ENCODE peak calls at places on chromosomes 7 and 10, in eight cellular contexts. One of them, this sample, is unnamed.
A peak's percentile ranks its signal among the peaks of the same experiment; 100 is the strongest.

GRCh38 chr7:156768698-156769472 is 124.1 kb downstream of the LMBR1 start:
- DNase-seq in H54: no peak
- DNase-seq in erythroblast: no peak
- DNase-seq in ovary: no peak
- DNase-seq in right lobe of liver: no peak
- DNase-seq in heart left ventricle: no peak
- DNase-seq in GM12878: no peak
- DNase-seq in IMR-90: no peak
- DNase-seq in this sample: peak; percentile 14

GRCh38 chr10:34911661-34912205 is 96.6 kb upstream of the PARD3 start:
- DNase-seq in H54: no peak
- DNase-seq in erythroblast: no peak
- DNase-seq in ovary: no peak
- DNase-seq in right lobe of liver: no peak
- DNase-seq in heart left ventricle: no peak
- DNase-seq in GM12878: no peak
- DNase-seq in IMR-90: peak; percentile 29
- DNase-seq in this sample: no peak

GRCh38 chr7:74030861-74031260 is 2.9 kb downstream of the ELN start:
- DNase-seq in H54: no peak
- DNase-seq in erythroblast: no peak
- DNase-seq in ovary: no peak
- DNase-seq in right lobe of liver: no peak
- DNase-seq in heart left ventricle: no peak
- DNase-seq in GM12878: no peak
- DNase-seq in IMR-90: no peak
- DNase-seq in this sample: no peak

GRCh38 chr10:87860156-87860795 is 3.1 kb downstream of the KLLN start:
- DNase-seq in H54: peak; percentile 38
- DNase-seq in erythroblast: peak; percentile 68
- DNase-seq in ovary: no peak
- DNase-seq in right lobe of liver: no peak
- DNase-seq in heart left ventricle: no peak
- DNase-seq in GM12878: peak; percentile 63
- DNase-seq in IMR-90: peak; percentile 69
- DNase-seq in this sample: peak; percentile 88

GRCh38 chr10:29600067-29600466 is 34.7 kb downstream of the SVIL start:
- DNase-seq in H54: peak; percentile 18
- DNase-seq in erythroblast: no peak
- DNase-seq in ovary: no peak
- DNase-seq in right lobe of liver: no peak
- DNase-seq in heart left ventricle: no peak
- DNase-seq in GM12878: no peak
- DNase-seq in IMR-90: peak; percentile 30
- DNase-seq in this sample: no peak

GRCh38 chr7:158975526-158976467 is 119.4 kb downstream of the DYNC2I1 start:
- DNase-seq in H54: no peak
- DNase-seq in erythroblast: no peak
- DNase-seq in ovary: no peak
- DNase-seq in right lobe of liver: no peak
- DNase-seq in heart left ventricle: no peak
- DNase-seq in GM12878: no peak
- DNase-seq in IMR-90: no peak
- DNase-seq in this sample: no peak

GRCh38 chr10:114489521-114490310 is 85.4 kb upstream of the AFAP1L2 start:
- DNase-seq in H54: no peak
- DNase-seq in erythroblast: no peak
- DNase-seq in ovary: no peak
- DNase-seq in right lobe of liver: no peak
- DNase-seq in heart left ventricle: no peak
- DNase-seq in GM12878: no peak
- DNase-seq in IMR-90: no peak
- DNase-seq in this sample: no peak

GRCh38 chr7:90900640-90901353 is 304.7 kb downstream of the CDK14 start:
- DNase-seq in H54: no peak
- DNase-seq in erythroblast: no peak
- DNase-seq in ovary: no peak
- DNase-seq in right lobe of liver: no peak
- DNase-seq in heart left ventricle: no peak
- DNase-seq in GM12878: no peak
- DNase-seq in IMR-90: no peak
- DNase-seq in this sample: no peak

GRCh38 chr10:113007343-113007771 is 57.3 kb downstream of the TCF7L2 start:
- DNase-seq in H54: no peak
- DNase-seq in erythroblast: no peak
- DNase-seq in ovary: no peak
- DNase-seq in right lobe of liver: no peak
- DNase-seq in heart left ventricle: no peak
- DNase-seq in GM12878: no peak
- DNase-seq in IMR-90: no peak
- DNase-seq in this sample: no peak

GRCh38 chr7:137774793-137775201 is 72.0 kb downstream of the DGKI start:
- DNase-seq in H54: peak; percentile 7
- DNase-seq in erythroblast: no peak
- DNase-seq in ovary: no peak
- DNase-seq in right lobe of liver: no peak
- DNase-seq in heart left ventricle: no peak
- DNase-seq in GM12878: no peak
- DNase-seq in IMR-90: peak; percentile 61
- DNase-seq in this sample: no peak

GRCh38 chr10:112951349-112952281 is 1.6 kb downstream of the TCF7L2 start:
- DNase-seq in H54: peak; percentile 51
- DNase-seq in erythroblast: peak; percentile 20
- DNase-seq in ovary: peak; percentile 78
- DNase-seq in right lobe of liver: peak; percentile 67
- DNase-seq in heart left ventricle: peak; percentile 66
- DNase-seq in GM12878: no peak
- DNase-seq in IMR-90: peak; percentile 84
- DNase-seq in this sample: peak; percentile 72

GRCh38 chr7:15007507-15007906 is 105.0 kb upstream of the DGKB start:
- DNase-seq in H54: no peak
- DNase-seq in erythroblast: peak; percentile 10
- DNase-seq in ovary: no peak
- DNase-seq in right lobe of liver: no peak
- DNase-seq in heart left ventricle: no peak
- DNase-seq in GM12878: no peak
- DNase-seq in IMR-90: no peak
- DNase-seq in this sample: peak; percentile 29

GRCh38 chr10:101848894-101849351 is 5.3 kb upstream of the KCNIP2 start:
- DNase-seq in H54: no peak
- DNase-seq in erythroblast: no peak
- DNase-seq in ovary: no peak
- DNase-seq in right lobe of liver: no peak
- DNase-seq in heart left ventricle: no peak
- DNase-seq in GM12878: no peak
- DNase-seq in IMR-90: no peak
- DNase-seq in this sample: peak; percentile 90

GRCh38 chr10:13732485-13732884 is 145.7 kb downstream of the PRPF18 start:
- DNase-seq in H54: no peak
- DNase-seq in erythroblast: no peak
- DNase-seq in ovary: no peak
- DNase-seq in right lobe of liver: no peak
- DNase-seq in heart left ventricle: no peak
- DNase-seq in GM12878: no peak
- DNase-seq in IMR-90: no peak
- DNase-seq in this sample: no peak

GRCh38 chr10:3028444-3028843 is 38.9 kb upstream of the PFKP start:
- DNase-seq in H54: no peak
- DNase-seq in erythroblast: no peak
- DNase-seq in ovary: no peak
- DNase-seq in right lobe of liver: no peak
- DNase-seq in heart left ventricle: no peak
- DNase-seq in GM12878: no peak
- DNase-seq in IMR-90: no peak
- DNase-seq in this sample: no peak

GRCh38 chr7:71984348-71984747 is 427.8 kb downstream of the CALN1 start:
- DNase-seq in H54: no peak
- DNase-seq in erythroblast: no peak
- DNase-seq in ovary: no peak
- DNase-seq in right lobe of liver: no peak
- DNase-seq in heart left ventricle: no peak
- DNase-seq in GM12878: no peak
- DNase-seq in IMR-90: no peak
- DNase-seq in this sample: no peak

GRCh38 chr7:36207451-36208291 is 54.6 kb downstream of the EEPD1 start:
- DNase-seq in H54: peak; percentile 70
- DNase-seq in erythroblast: peak; percentile 8
- DNase-seq in ovary: peak; percentile 65
- DNase-seq in right lobe of liver: peak; percentile 59
- DNase-seq in heart left ventricle: peak; percentile 55
- DNase-seq in GM12878: no peak
- DNase-seq in IMR-90: peak; percentile 96
- DNase-seq in this sample: peak; percentile 41

GRCh38 chr7:127884066-127884559 is 147.1 kb downstream of the LRRC4 start:
- DNase-seq in H54: no peak
- DNase-seq in erythroblast: peak; percentile 39
- DNase-seq in ovary: no peak
- DNase-seq in right lobe of liver: no peak
- DNase-seq in heart left ventricle: no peak
- DNase-seq in GM12878: no peak
- DNase-seq in IMR-90: no peak
- DNase-seq in this sample: no peak

GRCh38 chr10:44995914-44996633 is 4.6 kb upstream of the ZNF22 start:
- DNase-seq in H54: no peak
- DNase-seq in erythroblast: no peak
- DNase-seq in ovary: peak; percentile 69
- DNase-seq in right lobe of liver: peak; percentile 63
- DNase-seq in heart left ventricle: peak; percentile 85
- DNase-seq in GM12878: no peak
- DNase-seq in IMR-90: peak; percentile 71
- DNase-seq in this sample: peak; percentile 59
- TF ChIP-seq POLR2A in H54: no peak
- TF ChIP-seq POLR2A in erythroblast: no peak
- TF ChIP-seq POLR2A in ovary: peak; percentile 5
- TF ChIP-seq POLR2A in right lobe of liver: no peak
- TF ChIP-seq POLR2A in heart left ventricle: no peak
- TF ChIP-seq POLR2A in GM12878: no peak
- TF ChIP-seq POLR2A in IMR-90: no peak
- TF ChIP-seq POLR2A in this sample: no peak

GRCh38 chr10:5094265-5095205 is at the start of gene AKR1C3:
- DNase-seq in H54: no peak
- DNase-seq in erythroblast: peak; percentile 56
- DNase-seq in ovary: no peak
- DNase-seq in right lobe of liver: no peak
- DNase-seq in heart left ventricle: peak; percentile 24
- DNase-seq in GM12878: no peak
- DNase-seq in IMR-90: peak; percentile 65
- DNase-seq in this sample: peak; percentile 51
- TF ChIP-seq POLR2A in H54: no peak
- TF ChIP-seq POLR2A in erythroblast: peak; percentile 88
- TF ChIP-seq POLR2A in ovary: no peak
- TF ChIP-seq POLR2A in right lobe of liver: peak; percentile 83
- TF ChIP-seq POLR2A in heart left ventricle: no peak
- TF ChIP-seq POLR2A in GM12878: no peak
- TF ChIP-seq POLR2A in IMR-90: no peak
- TF ChIP-seq POLR2A in this sample: no peak

DNA sequence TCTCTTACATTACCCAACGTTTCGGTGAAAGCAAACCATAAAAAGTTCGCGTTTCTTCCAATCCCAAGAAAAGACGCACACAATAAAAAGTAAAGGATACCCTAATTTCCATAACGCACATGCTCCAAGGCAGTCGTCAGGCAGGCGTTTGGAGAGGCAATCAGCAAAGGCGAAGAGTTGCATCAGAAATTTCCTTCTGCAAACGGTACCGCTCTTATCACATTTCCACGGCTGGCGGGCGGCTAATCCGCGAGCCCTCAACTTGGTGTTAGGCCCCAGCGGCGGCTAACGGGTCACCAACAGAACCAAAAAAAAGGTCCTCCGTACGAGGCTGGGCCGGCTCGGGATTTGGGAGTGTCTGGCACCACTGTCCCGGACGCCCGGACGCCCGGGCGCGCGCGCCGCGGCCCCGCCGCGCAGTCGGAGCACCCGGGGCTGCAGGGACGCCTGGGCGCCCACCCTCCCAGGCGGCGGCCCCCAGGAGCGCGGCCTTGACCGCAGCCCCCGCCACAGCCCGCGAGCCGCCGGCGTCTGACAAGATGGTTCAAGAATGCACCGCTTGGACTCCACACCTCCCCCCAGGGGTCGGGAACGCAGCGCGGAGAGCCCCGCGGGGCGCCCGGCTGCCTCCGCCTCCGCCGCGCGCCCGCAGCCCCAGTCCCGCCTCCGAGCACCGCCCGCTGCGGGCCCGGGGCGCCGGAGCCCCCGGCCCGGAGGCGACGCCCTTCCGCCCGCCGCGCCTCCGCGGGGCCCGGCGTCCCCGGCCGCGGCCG is 9.8 kb upstream of the GRB10 start:
- DNase-seq in H54: peak; percentile 80
- DNase-seq in erythroblast: peak; percentile 91
- DNase-seq in ovary: peak; percentile 58
- DNase-seq in right lobe of liver: peak; percentile 48
- DNase-seq in heart left ventricle: peak; percentile 27
- DNase-seq in GM12878: no peak
- DNase-seq in IMR-90: peak; percentile 58
- DNase-seq in this sample: peak; percentile 86
- TF ChIP-seq POLR2A in H54: no peak
- TF ChIP-seq POLR2A in erythroblast: peak; percentile 52
- TF ChIP-seq POLR2A in ovary: no peak
- TF ChIP-seq POLR2A in right lobe of liver: no peak
- TF ChIP-seq POLR2A in heart left ventricle: no peak
- TF ChIP-seq POLR2A in GM12878: no peak
- TF ChIP-seq POLR2A in IMR-90: no peak
- TF ChIP-seq POLR2A in this sample: no peak

GRCh38 chr7:55288070-55288824 is 76.9 kb upstream of the LANCL2 start:
- DNase-seq in H54: no peak
- DNase-seq in erythroblast: no peak
- DNase-seq in ovary: no peak
- DNase-seq in right lobe of liver: no peak
- DNase-seq in heart left ventricle: no peak
- DNase-seq in GM12878: no peak
- DNase-seq in IMR-90: no peak
- DNase-seq in this sample: no peak
- TF ChIP-seq POLR2A in H54: no peak
- TF ChIP-seq POLR2A in erythroblast: no peak
- TF ChIP-seq POLR2A in ovary: no peak
- TF ChIP-seq POLR2A in right lobe of liver: no peak
- TF ChIP-seq POLR2A in heart left ventricle: no peak
- TF ChIP-seq POLR2A in GM12878: no peak
- TF ChIP-seq POLR2A in IMR-90: no peak
- TF ChIP-seq POLR2A in this sample: no peak

This sample was measured in NB4.